ENCODE peak calls at places on chromosome 1, in eight cellular contexts. One of them, this sample, is unnamed.

GRCh38 chr1:229554886-229555621 is 3.5 kb downstream of the ABCB10 start:
- DNase-seq in CD4-positive, alpha-beta memory T cell: no peak
- DNase-seq in lower lobe of right lung: no peak
- DNase-seq in ovary: no peak
- DNase-seq in uterus: no peak
- DNase-seq in WERI-Rb-1: no peak
- DNase-seq in naive thymus-derived CD4-positive, alpha-beta T cell: no peak
- DNase-seq in AG04450: no peak
- DNase-seq in this sample: no peak

GRCh38 chr1:119008483-119009299 is 20.5 kb upstream of the TBX15 start:
- DNase-seq in uterus: no peak
- DNase-seq in CD4-positive, alpha-beta memory T cell: no peak
- DNase-seq in naive thymus-derived CD4-positive, alpha-beta T cell: no peak
- DNase-seq in ovary: no peak
- DNase-seq in AG04450: peak; percentile 11
- DNase-seq in lower lobe of right lung: no peak
- DNase-seq in WERI-Rb-1: peak; percentile 51
- DNase-seq in this sample: no peak

GRCh38 chr1:230713915-230714764 is at the start of gene AGT:
- DNase-seq in WERI-Rb-1: peak; percentile 42
- DNase-seq in CD4-positive, alpha-beta memory T cell: no peak
- DNase-seq in uterus: peak; percentile 64
- DNase-seq in AG04450: peak; percentile 74
- DNase-seq in ovary: peak; percentile 70
- DNase-seq in lower lobe of right lung: no peak
- DNase-seq in naive thymus-derived CD4-positive, alpha-beta T cell: no peak
- DNase-seq in this sample: peak; percentile 61

GRCh38 chr1:84298688-84299535 is 2.6 kb upstream of the SAMD13 start:
- DNase-seq in CD4-positive, alpha-beta memory T cell: no peak
- DNase-seq in AG04450: no peak
- DNase-seq in uterus: peak; percentile 20
- DNase-seq in WERI-Rb-1: peak; percentile 37
- DNase-seq in ovary: no peak
- DNase-seq in naive thymus-derived CD4-positive, alpha-beta T cell: no peak
- DNase-seq in lower lobe of right lung: peak; percentile 56
- DNase-seq in this sample: peak; percentile 56

GRCh38 chr1:43005460-43006351 is 47.0 kb upstream of the SLC2A1 start:
- DNase-seq in AG04450: no peak
- DNase-seq in lower lobe of right lung: no peak
- DNase-seq in CD4-positive, alpha-beta memory T cell: no peak
- DNase-seq in naive thymus-derived CD4-positive, alpha-beta T cell: no peak
- DNase-seq in ovary: no peak
- DNase-seq in uterus: no peak
- DNase-seq in WERI-Rb-1: peak; percentile 92
- DNase-seq in this sample: no peak

GRCh38 chr1:184866991-184867788 is 107.1 kb downstream of the NIBAN1 start:
- DNase-seq in AG04450: peak; percentile 81
- DNase-seq in ovary: no peak
- DNase-seq in CD4-positive, alpha-beta memory T cell: peak; percentile 73
- DNase-seq in uterus: no peak
- DNase-seq in WERI-Rb-1: no peak
- DNase-seq in naive thymus-derived CD4-positive, alpha-beta T cell: no peak
- DNase-seq in lower lobe of right lung: no peak
- DNase-seq in this sample: no peak

GRCh38 chr1:195327361-195327760 is 1280.9 kb downstream of the KCNT2 start:
- DNase-seq in lower lobe of right lung: no peak
- DNase-seq in ovary: no peak
- DNase-seq in WERI-Rb-1: no peak
- DNase-seq in uterus: no peak
- DNase-seq in CD4-positive, alpha-beta memory T cell: no peak
- DNase-seq in AG04450: no peak
- DNase-seq in naive thymus-derived CD4-positive, alpha-beta T cell: no peak
- DNase-seq in this sample: no peak

GRCh38 chr1:34597877-34598514 is 156.9 kb upstream of the GJB5 start:
- DNase-seq in WERI-Rb-1: peak; percentile 72
- DNase-seq in lower lobe of right lung: peak; percentile 76
- DNase-seq in ovary: no peak
- DNase-seq in uterus: peak; percentile 21
- DNase-seq in naive thymus-derived CD4-positive, alpha-beta T cell: no peak
- DNase-seq in AG04450: peak; percentile 16
- DNase-seq in CD4-positive, alpha-beta memory T cell: no peak
- DNase-seq in this sample: peak; percentile 86

GRCh38 chr1:62716397-62716796 is 28.2 kb upstream of the DOCK7 start:
- DNase-seq in uterus: no peak
- DNase-seq in naive thymus-derived CD4-positive, alpha-beta T cell: no peak
- DNase-seq in WERI-Rb-1: no peak
- DNase-seq in lower lobe of right lung: no peak
- DNase-seq in CD4-positive, alpha-beta memory T cell: no peak
- DNase-seq in AG04450: no peak
- DNase-seq in ovary: no peak
- DNase-seq in this sample: no peak

GRCh38 chr1:216932424-216932823 is 209.2 kb upstream of the ESRRG start:
- DNase-seq in AG04450: no peak
- DNase-seq in ovary: no peak
- DNase-seq in naive thymus-derived CD4-positive, alpha-beta T cell: no peak
- DNase-seq in CD4-positive, alpha-beta memory T cell: no peak
- DNase-seq in WERI-Rb-1: no peak
- DNase-seq in lower lobe of right lung: no peak
- DNase-seq in uterus: no peak
- DNase-seq in this sample: no peak

GRCh38 chr1:235074335-235075120 is 54.1 kb downstream of the TOMM20 start:
- DNase-seq in WERI-Rb-1: no peak
- DNase-seq in ovary: no peak
- DNase-seq in uterus: peak; percentile 44
- DNase-seq in AG04450: no peak
- DNase-seq in CD4-positive, alpha-beta memory T cell: peak; percentile 8
- DNase-seq in lower lobe of right lung: peak; percentile 51
- DNase-seq in naive thymus-derived CD4-positive, alpha-beta T cell: no peak
- DNase-seq in this sample: no peak

GRCh38 chr1:117607471-117607870 is 1.6 kb downstream of the TENT5C start:
- DNase-seq in lower lobe of right lung: no peak
- DNase-seq in AG04450: no peak
- DNase-seq in ovary: no peak
- DNase-seq in WERI-Rb-1: no peak
- DNase-seq in CD4-positive, alpha-beta memory T cell: peak; percentile 65
- DNase-seq in naive thymus-derived CD4-positive, alpha-beta T cell: peak; percentile 48
- DNase-seq in uterus: peak; percentile 17
- DNase-seq in this sample: no peak

GRCh38 chr1:114238066-114238465 is 84.4 kb upstream of the SYT6 start:
- DNase-seq in ovary: no peak
- DNase-seq in lower lobe of right lung: no peak
- DNase-seq in WERI-Rb-1: no peak
- DNase-seq in naive thymus-derived CD4-positive, alpha-beta T cell: no peak
- DNase-seq in CD4-positive, alpha-beta memory T cell: no peak
- DNase-seq in uterus: no peak
- DNase-seq in AG04450: no peak
- DNase-seq in this sample: no peak

GRCh38 chr1:213989740-213990472 is 2.1 kb downstream of the PROX1 start:
- DNase-seq in AG04450: no peak
- DNase-seq in lower lobe of right lung: no peak
- DNase-seq in ovary: peak; percentile 78
- DNase-seq in WERI-Rb-1: no peak
- DNase-seq in CD4-positive, alpha-beta memory T cell: no peak
- DNase-seq in naive thymus-derived CD4-positive, alpha-beta T cell: no peak
- DNase-seq in uterus: peak; percentile 52
- DNase-seq in this sample: peak; percentile 30

GRCh38 chr1:213987876-213988638 is at the start of gene PROX1:
- DNase-seq in WERI-Rb-1: peak; percentile 87
- DNase-seq in uterus: peak; percentile 78
- DNase-seq in ovary: peak; percentile 93
- DNase-seq in naive thymus-derived CD4-positive, alpha-beta T cell: peak; percentile 64
- DNase-seq in AG04450: peak; percentile 47
- DNase-seq in CD4-positive, alpha-beta memory T cell: peak; percentile 34
- DNase-seq in lower lobe of right lung: peak; percentile 66
- DNase-seq in this sample: peak; percentile 91

GRCh38 chr1:213989071-213989739 is 1.4 kb downstream of the PROX1 start:
- DNase-seq in ovary: peak; percentile 55
- DNase-seq in WERI-Rb-1: no peak
- DNase-seq in lower lobe of right lung: no peak
- DNase-seq in naive thymus-derived CD4-positive, alpha-beta T cell: no peak
- DNase-seq in AG04450: no peak
- DNase-seq in CD4-positive, alpha-beta memory T cell: no peak
- DNase-seq in uterus: no peak
- DNase-seq in this sample: no peak

GRCh38 chr1:213987422-213987875 is 324 bp upstream of the PROX1 start:
- DNase-seq in uterus: no peak
- DNase-seq in WERI-Rb-1: no peak
- DNase-seq in naive thymus-derived CD4-positive, alpha-beta T cell: no peak
- DNase-seq in CD4-positive, alpha-beta memory T cell: no peak
- DNase-seq in ovary: no peak
- DNase-seq in lower lobe of right lung: no peak
- DNase-seq in AG04450: no peak
- DNase-seq in this sample: no peak

GRCh38 chr1:213988639-213989070 is 882 bp downstream of the PROX1 start:
- DNase-seq in naive thymus-derived CD4-positive, alpha-beta T cell: no peak
- DNase-seq in AG04450: no peak
- DNase-seq in uterus: no peak
- DNase-seq in CD4-positive, alpha-beta memory T cell: no peak
- DNase-seq in lower lobe of right lung: no peak
- DNase-seq in ovary: peak; percentile 51
- DNase-seq in WERI-Rb-1: no peak
- DNase-seq in this sample: no peak
- H3K27ac ChIP-seq in naive thymus-derived CD4-positive, alpha-beta T cell: no peak overlapping the region
- H3K27ac ChIP-seq in AG04450: no peak overlapping the region
- H3K27ac ChIP-seq in uterus: peak overlapping the region; percentile 77
- H3K27ac ChIP-seq in CD4-positive, alpha-beta memory T cell: no peak overlapping the region
- H3K27ac ChIP-seq in lower lobe of right lung: no peak overlapping the region
- H3K27ac ChIP-seq in ovary: peak overlapping the region; percentile 75
- H3K27ac ChIP-seq in WERI-Rb-1: peak overlapping the region; percentile 29
- H3K27ac ChIP-seq in this sample: peak overlapping the region; percentile 88

GRCh38 chr1:2906105-2906504 is 104.6 kb upstream of the TTC34 start:
- DNase-seq in lower lobe of right lung: no peak
- DNase-seq in naive thymus-derived CD4-positive, alpha-beta T cell: no peak
- DNase-seq in uterus: no peak
- DNase-seq in AG04450: no peak
- DNase-seq in ovary: no peak
- DNase-seq in WERI-Rb-1: peak; percentile 74
- DNase-seq in CD4-positive, alpha-beta memory T cell: no peak
- DNase-seq in this sample: peak; percentile 48
- H3K27me3 ChIP-seq in lower lobe of right lung: peaks cover 17% of the 10 kb centered on the region
- H3K27me3 ChIP-seq in naive thymus-derived CD4-positive, alpha-beta T cell: no peaks in the 10 kb centered on the region
- H3K27me3 ChIP-seq in uterus: no peaks in the 10 kb centered on the region
- H3K27me3 ChIP-seq in AG04450: no peaks in the 10 kb centered on the region
- H3K27me3 ChIP-seq in ovary: no peaks in the 10 kb centered on the region
- H3K27me3 ChIP-seq in WERI-Rb-1: no peaks in the 10 kb centered on the region
- H3K27me3 ChIP-seq in CD4-positive, alpha-beta memory T cell: no peaks in the 10 kb centered on the region
- H3K27me3 ChIP-seq in this sample: no peaks in the 10 kb centered on the region

DNA sequence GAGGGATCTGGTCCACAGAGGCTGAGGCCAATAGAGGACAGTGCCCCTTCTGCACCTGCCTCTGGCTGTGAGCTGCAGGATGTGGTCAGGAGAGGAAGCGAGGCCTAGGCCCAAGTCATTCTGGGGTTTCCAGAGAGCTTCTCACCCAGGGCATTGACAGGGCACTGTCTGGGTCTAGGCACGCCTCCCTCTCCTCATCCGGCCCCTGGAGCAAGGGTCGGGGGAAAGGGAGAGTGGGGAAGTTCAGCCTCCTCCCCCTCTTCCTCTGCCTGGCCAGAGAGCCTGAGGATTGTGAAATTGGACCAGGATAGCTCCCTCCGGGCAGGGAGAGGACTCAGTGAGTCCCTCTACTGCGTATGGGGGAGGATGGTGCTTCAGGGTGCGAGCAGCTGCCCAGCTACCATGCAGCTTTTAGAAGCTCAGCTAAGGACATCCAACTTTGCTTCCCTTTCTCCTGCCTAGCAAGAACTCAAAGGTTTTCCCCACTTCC is 6.3 kb upstream of the INAVA start:
- DNase-seq in uterus: no peak
- DNase-seq in CD4-positive, alpha-beta memory T cell: peak; percentile 66
- DNase-seq in lower lobe of right lung: no peak
- DNase-seq in naive thymus-derived CD4-positive, alpha-beta T cell: no peak
- DNase-seq in WERI-Rb-1: peak; percentile 49
- DNase-seq in ovary: no peak
- DNase-seq in AG04450: no peak
- DNase-seq in this sample: no peak
- H3K27ac ChIP-seq in uterus: no peak overlapping the region
- H3K27ac ChIP-seq in CD4-positive, alpha-beta memory T cell: peak overlapping the region; percentile 57
- H3K27ac ChIP-seq in lower lobe of right lung: no peak overlapping the region
- H3K27ac ChIP-seq in naive thymus-derived CD4-positive, alpha-beta T cell: no peak overlapping the region
- H3K27ac ChIP-seq in WERI-Rb-1: no peak overlapping the region
- H3K27ac ChIP-seq in ovary: no peak overlapping the region
- H3K27ac ChIP-seq in AG04450: no peak overlapping the region
- H3K27ac ChIP-seq in this sample: no peak overlapping the region

DNA sequence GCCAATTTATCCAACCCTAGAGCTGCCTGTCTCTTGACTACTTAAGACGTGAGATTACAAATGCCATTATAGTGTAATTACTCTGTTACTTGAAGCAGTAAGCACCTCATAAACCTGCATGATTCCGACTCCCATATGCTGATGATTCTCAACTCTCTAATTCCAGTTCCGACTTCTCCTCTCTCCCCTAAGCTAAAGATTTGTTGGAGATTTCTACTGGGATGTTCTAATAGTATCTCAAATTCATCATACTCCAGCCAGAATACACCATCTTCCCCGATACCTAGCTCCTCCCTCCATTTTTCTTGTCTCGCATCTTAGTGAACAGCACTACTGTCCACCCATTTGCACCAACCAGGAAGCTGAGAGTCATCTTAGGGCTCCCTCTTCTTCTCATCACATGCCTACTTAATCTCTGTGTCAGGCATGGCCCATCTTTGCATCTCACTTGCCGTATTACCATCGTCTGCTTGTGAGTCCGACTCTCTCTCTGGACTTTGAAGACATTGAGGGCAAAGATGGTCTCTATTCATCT is 3.4 kb upstream of the TRIM63 start:
- DNase-seq in CD4-positive, alpha-beta memory T cell: no peak
- DNase-seq in AG04450: no peak
- DNase-seq in uterus: no peak
- DNase-seq in naive thymus-derived CD4-positive, alpha-beta T cell: no peak
- DNase-seq in lower lobe of right lung: no peak
- DNase-seq in WERI-Rb-1: no peak
- DNase-seq in ovary: no peak
- DNase-seq in this sample: no peak
- H3K27me3 ChIP-seq in CD4-positive, alpha-beta memory T cell: no peaks in the 10 kb centered on the region
- H3K27me3 ChIP-seq in AG04450: peaks cover 57% of the 10 kb centered on the region
- H3K27me3 ChIP-seq in uterus: no peaks in the 10 kb centered on the region
- H3K27me3 ChIP-seq in naive thymus-derived CD4-positive, alpha-beta T cell: no peaks in the 10 kb centered on the region
- H3K27me3 ChIP-seq in lower lobe of right lung: peaks cover 11% of the 10 kb centered on the region
- H3K27me3 ChIP-seq in WERI-Rb-1: no peaks in the 10 kb centered on the region
- H3K27me3 ChIP-seq in ovary: no peaks in the 10 kb centered on the region
- H3K27me3 ChIP-seq in this sample: no peaks in the 10 kb centered on the region